ENCODE peak calls at places on chromosomes 3 and 15, in ten cellular contexts. C is choroid plexus epithelial cell; H is sciatic nerve; L is HEK293T; P is DND-41; V is stimulated activated CD4-positive, alpha-beta T cell treated with anti-CD3 and anti-CD28 coated beads, TNF-alpha, amount 100 ng/mL, for 4 hours; R is suprapubic skin; T is non-pigmented ciliary epithelial cell; J is astrocyte of the spinal cord; Z is nucleus accumbens. F is an unnamed sample.

GRCh38 chr3:63607716-63608115 is 44.8 kb upstream of the SNTN start:
- DNase-seq in Z (no peak), R (no peak), V (no peak), C (no peak), P (no peak), T (no peak), L (no peak), J (no peak), H (no peak), F (no peak)

GRCh38 chr15:76812381-76812780 is 92.8 kb downstream of the SCAPER start:
- DNase-seq in R (no peak), Z (no peak), H (no peak), L (no peak), T (no peak), C (no peak), P (no peak), J (no peak), V (no peak), F (no peak)

GRCh38 chr3:60096403-60096802 is 1046.6 kb upstream of the CFAP20DC start:
- DNase-seq in L (no peak), R (no peak), Z (no peak), C (no peak), P (no peak), J (no peak), T (no peak), V (no peak), H (no peak), F (peak)

GRCh38 chr15:52097176-52097575 is 15.4 kb downstream of the BCL2L10 start:
- DNase-seq in H (no peak), T (no peak), L (no peak), Z (no peak), C (peak), R (no peak), J (no peak), P (no peak), V (no peak), F (no peak)

GRCh38 chr3:172323894-172324590 is 124.2 kb downstream of the GHSR start:
- DNase-seq in Z (no peak), T (peak), P (no peak), H (no peak), J (peak), R (no peak), C (peak), V (no peak), L (no peak), F (peak)

GRCh38 chr3:50655009-50655830 is 19.5 kb upstream of the DOCK3 start:
- DNase-seq in C (peak), J (no peak), P (no peak), T (no peak), L (no peak), Z (no peak), R (no peak), H (no peak), V (no peak), F (no peak)

GRCh38 chr3:53819163-53819868 is 26.9 kb downstream of the CHDH start:
- DNase-seq in Z (no peak), H (no peak), V (no peak), C (no peak), R (peak), L (no peak), T (no peak), J (no peak), P (no peak), F (no peak)

GRCh38 chr3:9888540-9888939 is 1.9 kb upstream of the JAGN1 start:
- DNase-seq in R (no peak), Z (no peak), P (no peak), T (no peak), V (no peak), H (no peak), C (no peak), L (no peak), J (no peak), F (no peak)

GRCh38 chr3:15646924-15647511 is 45.5 kb downstream of the BTD start:
- DNase-seq in J (peak), Z (no peak), H (peak), L (no peak), V (no peak), R (peak), P (peak), C (peak), T (peak), F (peak)

GRCh38 chr3:46661776-46662766 is 31.4 kb downstream of the ALS2CL start:
- DNase-seq in H (peak), Z (no peak), R (peak), L (no peak), V (no peak), C (no peak), P (peak), T (no peak), J (no peak), F (no peak)

GRCh38 chr3:188310270-188310710 is 156.3 kb downstream of the LPP start:
- DNase-seq in V (no peak), P (no peak), C (no peak), Z (no peak), H (no peak), R (no peak), T (no peak), L (no peak), J (no peak), F (no peak)

GRCh38 chr15:96230557-96231181 is 99.8 kb upstream of the NR2F2 start:
- DNase-seq in Z (no peak), V (no peak), R (no peak), H (no peak), T (no peak), J (peak), L (no peak), C (peak), P (no peak), F (peak)

GRCh38 chr15:47431501-47431900 is 285.8 kb upstream of the SEMA6D start:
- DNase-seq in T (peak), Z (no peak), P (no peak), R (no peak), C (peak), L (no peak), J (peak), H (no peak), V (no peak), F (peak)

GRCh38 chr3:143676742-143677141 is 171.5 kb downstream of the SLC9A9 start:
- DNase-seq in R (no peak), P (no peak), C (no peak), Z (no peak), V (no peak), T (no peak), L (no peak), J (no peak), H (no peak), F (no peak)

GRCh38 chr3:193418576-193419373 is 40.2 kb upstream of the ATP13A5 start:
- DNase-seq in Z (no peak), J (no peak), P (no peak), T (no peak), H (no peak), L (no peak), R (no peak), C (no peak), V (no peak), F (no peak)

GRCh38 chr3:190384241-190384863 is 3.6 kb upstream of the CLDN16 start:
- DNase-seq in J (peak), T (peak), L (peak), H (no peak), R (no peak), C (peak), Z (no peak), P (no peak), V (no peak), F (peak)

GRCh38 chr3:10743366-10744097 is 72.5 kb upstream of the SLC6A11 start:
- DNase-seq in C (no peak), J (no peak), L (no peak), V (no peak), Z (no peak), R (no peak), P (no peak), H (no peak), T (no peak), F (no peak)

GRCh38 chr3:126848991-126849390 is 133.9 kb upstream of the PLXNA1 start:
- DNase-seq in H (no peak), C (no peak), R (peak), J (no peak), P (no peak), L (no peak), Z (no peak), T (no peak), V (no peak), F (no peak)

GRCh38 chr3:177483182-177483967 is 286.1 kb upstream of the TBL1XR1 start:
- DNase-seq in P (no peak), R (no peak), L (peak), T (no peak), V (no peak), H (no peak), C (peak), J (no peak), Z (no peak), F (no peak)

GRCh38 chr15:78654272-78654671 is 13.3 kb upstream of the CHRNB4 start:
- DNase-seq in L (no peak), J (no peak), H (no peak), T (no peak), C (no peak), Z (no peak), V (no peak), P (no peak), R (no peak), F (no peak)

GRCh38 chr15:89781891-89782618 is 5.9 kb downstream of the MESP2 start:
- DNase-seq in P (no peak), Z (no peak), J (peak), T (no peak), H (no peak), C (peak), V (no peak), R (no peak), L (no peak), F (peak)

GRCh38 chr3:116059421-116060096 is 385.7 kb downstream of the LSAMP start:
- DNase-seq in C (peak), J (peak), L (peak), V (no peak), H (no peak), R (no peak), T (peak), P (no peak), Z (no peak), F (peak)

F was measured in brain microvascular endothelial cell.